ENCODE peak calls at places on chromosomes 6 and 20, in ten cellular contexts. One of them, this sample, is unnamed.

GRCh38 chr6:148593130-148593812 is 153.6 kb upstream of the UST start:
- DNase-seq in neuronal stem cell: no peak
- DNase-seq in ovary: no peak
- DNase-seq in heart left ventricle: no peak
- DNase-seq in PC-3: peak
- DNase-seq in lower lobe of right lung: peak
- DNase-seq in GM23248: peak
- DNase-seq in hepatocyte: no peak
- DNase-seq in OCI-LY7: no peak
- DNase-seq in PC-9: no peak
- DNase-seq in this sample: no peak

GRCh38 chr20:49668181-49668877 is 45.3 kb downstream of the B4GALT5 start:
- DNase-seq in heart left ventricle: peak
- DNase-seq in OCI-LY7: peak
- DNase-seq in hepatocyte: no peak
- DNase-seq in ovary: no peak
- DNase-seq in PC-3: no peak
- DNase-seq in PC-9: no peak
- DNase-seq in GM23248: no peak
- DNase-seq in lower lobe of right lung: peak
- DNase-seq in neuronal stem cell: no peak
- DNase-seq in this sample: no peak

GRCh38 chr20:4613184-4613583 is 108.5 kb upstream of the PRND start:
- DNase-seq in lower lobe of right lung: no peak
- DNase-seq in PC-3: no peak
- DNase-seq in heart left ventricle: no peak
- DNase-seq in GM23248: peak
- DNase-seq in ovary: no peak
- DNase-seq in neuronal stem cell: no peak
- DNase-seq in hepatocyte: no peak
- DNase-seq in PC-9: no peak
- DNase-seq in OCI-LY7: no peak
- DNase-seq in this sample: no peak

GRCh38 chr20:5191829-5192569 is 65.2 kb downstream of the CDS2 start:
- DNase-seq in hepatocyte: peak
- DNase-seq in OCI-LY7: peak
- DNase-seq in PC-9: peak
- DNase-seq in heart left ventricle: no peak
- DNase-seq in neuronal stem cell: peak
- DNase-seq in ovary: peak
- DNase-seq in PC-3: peak
- DNase-seq in GM23248: peak
- DNase-seq in lower lobe of right lung: no peak
- DNase-seq in this sample: no peak

GRCh38 chr6:43226192-43226851 is 3.0 kb downstream of the DNPH1 start:
- DNase-seq in ovary: no peak
- DNase-seq in lower lobe of right lung: no peak
- DNase-seq in heart left ventricle: peak
- DNase-seq in PC-9: no peak
- DNase-seq in GM23248: no peak
- DNase-seq in PC-3: no peak
- DNase-seq in neuronal stem cell: no peak
- DNase-seq in hepatocyte: no peak
- DNase-seq in OCI-LY7: no peak
- DNase-seq in this sample: no peak

GRCh38 chr6:36595168-36595818 is 1.1 kb downstream of the SRSF3 start:
- DNase-seq in OCI-LY7: peak
- DNase-seq in PC-3: peak
- DNase-seq in ovary: peak
- DNase-seq in lower lobe of right lung: no peak
- DNase-seq in heart left ventricle: no peak
- DNase-seq in hepatocyte: no peak
- DNase-seq in neuronal stem cell: no peak
- DNase-seq in PC-9: no peak
- DNase-seq in GM23248: peak
- DNase-seq in this sample: no peak

GRCh38 chr20:45612314-45612713 is 17.2 kb upstream of the WFDC10A start:
- DNase-seq in GM23248: no peak
- DNase-seq in OCI-LY7: no peak
- DNase-seq in heart left ventricle: no peak
- DNase-seq in PC-3: no peak
- DNase-seq in neuronal stem cell: no peak
- DNase-seq in ovary: no peak
- DNase-seq in lower lobe of right lung: no peak
- DNase-seq in PC-9: no peak
- DNase-seq in hepatocyte: no peak
- DNase-seq in this sample: no peak

GRCh38 chr20:38937978-38938473 is 11.8 kb downstream of the FAM83D start:
- DNase-seq in OCI-LY7: no peak
- DNase-seq in PC-3: no peak
- DNase-seq in GM23248: no peak
- DNase-seq in PC-9: no peak
- DNase-seq in heart left ventricle: no peak
- DNase-seq in ovary: no peak
- DNase-seq in hepatocyte: no peak
- DNase-seq in lower lobe of right lung: no peak
- DNase-seq in neuronal stem cell: no peak
- DNase-seq in this sample: no peak

GRCh38 chr6:39804666-39805065 is 12.5 kb downstream of the DAAM2 start:
- DNase-seq in GM23248: peak
- DNase-seq in PC-3: peak
- DNase-seq in ovary: no peak
- DNase-seq in neuronal stem cell: no peak
- DNase-seq in OCI-LY7: no peak
- DNase-seq in heart left ventricle: no peak
- DNase-seq in PC-9: no peak
- DNase-seq in hepatocyte: peak
- DNase-seq in lower lobe of right lung: no peak
- DNase-seq in this sample: no peak

GRCh38 chr6:166586424-166587156 is at the start of gene RAMACL:
- DNase-seq in ovary: no peak
- DNase-seq in OCI-LY7: peak
- DNase-seq in GM23248: no peak
- DNase-seq in PC-9: peak
- DNase-seq in lower lobe of right lung: no peak
- DNase-seq in hepatocyte: no peak
- DNase-seq in heart left ventricle: no peak
- DNase-seq in neuronal stem cell: no peak
- DNase-seq in PC-3: peak
- DNase-seq in this sample: no peak

GRCh38 chr6:138509371-138509770 is 10.1 kb upstream of the NHSL1 start:
- DNase-seq in GM23248: peak
- DNase-seq in PC-3: peak
- DNase-seq in hepatocyte: peak
- DNase-seq in ovary: no peak
- DNase-seq in OCI-LY7: peak
- DNase-seq in PC-9: peak
- DNase-seq in lower lobe of right lung: no peak
- DNase-seq in neuronal stem cell: no peak
- DNase-seq in heart left ventricle: no peak
- DNase-seq in this sample: no peak

GRCh38 chr6:114936060-114936459 is 593.2 kb upstream of the HS3ST5 start:
- DNase-seq in PC-3: no peak
- DNase-seq in PC-9: no peak
- DNase-seq in OCI-LY7: no peak
- DNase-seq in neuronal stem cell: peak
- DNase-seq in GM23248: no peak
- DNase-seq in heart left ventricle: no peak
- DNase-seq in hepatocyte: no peak
- DNase-seq in ovary: no peak
- DNase-seq in lower lobe of right lung: no peak
- DNase-seq in this sample: no peak
- H3K27ac ChIP-seq in PC-3: no peak
- H3K27ac ChIP-seq in PC-9: no peak
- H3K27ac ChIP-seq in OCI-LY7: no peak
- H3K27ac ChIP-seq in neuronal stem cell: no peak
- H3K27ac ChIP-seq in GM23248: no peak
- H3K27ac ChIP-seq in heart left ventricle: no peak
- H3K27ac ChIP-seq in hepatocyte: no peak
- H3K27ac ChIP-seq in ovary: no peak
- H3K27ac ChIP-seq in lower lobe of right lung: no peak
- H3K27ac ChIP-seq in this sample: no peak

DNA sequence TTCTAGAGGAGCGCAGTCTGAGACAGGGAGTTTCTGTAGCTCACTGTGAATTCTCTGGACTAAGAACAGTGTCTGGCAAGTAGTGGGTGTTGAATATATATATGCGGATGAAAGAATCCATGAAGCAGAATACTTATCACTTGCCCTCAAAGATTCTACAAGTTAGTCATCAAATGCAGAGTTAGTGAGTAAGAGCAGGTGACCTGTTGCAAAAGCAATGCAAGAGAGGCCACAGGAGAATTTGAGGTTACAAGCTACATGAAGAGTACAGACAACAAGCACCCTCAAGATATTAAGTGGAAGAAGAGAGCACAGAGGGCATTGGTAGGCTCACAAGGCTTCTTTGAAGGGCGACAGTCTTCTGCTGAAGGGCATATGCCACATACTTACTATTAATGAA is 103.4 kb upstream of the BTBD3 start:
- DNase-seq in PC-9: no peak
- DNase-seq in hepatocyte: no peak
- DNase-seq in OCI-LY7: no peak
- DNase-seq in neuronal stem cell: no peak
- DNase-seq in GM23248: peak
- DNase-seq in lower lobe of right lung: no peak
- DNase-seq in PC-3: peak
- DNase-seq in ovary: no peak
- DNase-seq in heart left ventricle: no peak
- DNase-seq in this sample: no peak
- H3K27ac ChIP-seq in PC-9: no peak
- H3K27ac ChIP-seq in hepatocyte: no peak
- H3K27ac ChIP-seq in OCI-LY7: no peak
- H3K27ac ChIP-seq in neuronal stem cell: no peak
- H3K27ac ChIP-seq in GM23248: peak
- H3K27ac ChIP-seq in lower lobe of right lung: no peak
- H3K27ac ChIP-seq in PC-3: no peak
- H3K27ac ChIP-seq in ovary: no peak
- H3K27ac ChIP-seq in heart left ventricle: no peak
- H3K27ac ChIP-seq in this sample: no peak

GRCh38 chr6:91137286-91137685 is 550.4 kb upstream of the MAP3K7 start:
- DNase-seq in neuronal stem cell: no peak
- DNase-seq in lower lobe of right lung: no peak
- DNase-seq in PC-9: no peak
- DNase-seq in hepatocyte: no peak
- DNase-seq in OCI-LY7: no peak
- DNase-seq in ovary: no peak
- DNase-seq in heart left ventricle: no peak
- DNase-seq in PC-3: no peak
- DNase-seq in GM23248: no peak
- DNase-seq in this sample: no peak

GRCh38 chr6:91142154-91142553 is 555.3 kb upstream of the MAP3K7 start:
- DNase-seq in PC-9: no peak
- DNase-seq in ovary: no peak
- DNase-seq in heart left ventricle: no peak
- DNase-seq in PC-3: no peak
- DNase-seq in lower lobe of right lung: no peak
- DNase-seq in neuronal stem cell: no peak
- DNase-seq in hepatocyte: no peak
- DNase-seq in GM23248: no peak
- DNase-seq in OCI-LY7: no peak
- DNase-seq in this sample: no peak

GRCh38 chr6:91135406-91135805 is 548.5 kb upstream of the MAP3K7 start:
- DNase-seq in GM23248: no peak
- DNase-seq in PC-3: no peak
- DNase-seq in heart left ventricle: no peak
- DNase-seq in OCI-LY7: no peak
- DNase-seq in lower lobe of right lung: no peak
- DNase-seq in hepatocyte: no peak
- DNase-seq in neuronal stem cell: no peak
- DNase-seq in PC-9: no peak
- DNase-seq in ovary: no peak
- DNase-seq in this sample: no peak

GRCh38 chr6:91144161-91144560 is 557.3 kb upstream of the MAP3K7 start:
- DNase-seq in neuronal stem cell: no peak
- DNase-seq in PC-3: no peak
- DNase-seq in OCI-LY7: no peak
- DNase-seq in ovary: no peak
- DNase-seq in lower lobe of right lung: no peak
- DNase-seq in heart left ventricle: no peak
- DNase-seq in PC-9: no peak
- DNase-seq in hepatocyte: no peak
- DNase-seq in GM23248: no peak
- DNase-seq in this sample: no peak

GRCh38 chr6:91141352-91141751 is 554.5 kb upstream of the MAP3K7 start:
- DNase-seq in PC-9: no peak
- DNase-seq in heart left ventricle: no peak
- DNase-seq in GM23248: no peak
- DNase-seq in lower lobe of right lung: no peak
- DNase-seq in neuronal stem cell: no peak
- DNase-seq in hepatocyte: no peak
- DNase-seq in PC-3: no peak
- DNase-seq in ovary: no peak
- DNase-seq in OCI-LY7: no peak
- DNase-seq in this sample: no peak
- H3K27ac ChIP-seq in PC-9: no peak
- H3K27ac ChIP-seq in heart left ventricle: no peak
- H3K27ac ChIP-seq in GM23248: no peak
- H3K27ac ChIP-seq in lower lobe of right lung: no peak
- H3K27ac ChIP-seq in neuronal stem cell: no peak
- H3K27ac ChIP-seq in hepatocyte: no peak
- H3K27ac ChIP-seq in PC-3: no peak
- H3K27ac ChIP-seq in ovary: no peak
- H3K27ac ChIP-seq in OCI-LY7: no peak
- H3K27ac ChIP-seq in this sample: no peak

GRCh38 chr6:157151989-157152388 is 171.3 kb downstream of the TMEM242 start:
- DNase-seq in PC-9: no peak
- DNase-seq in OCI-LY7: no peak
- DNase-seq in PC-3: peak
- DNase-seq in hepatocyte: no peak
- DNase-seq in neuronal stem cell: no peak
- DNase-seq in ovary: no peak
- DNase-seq in lower lobe of right lung: no peak
- DNase-seq in GM23248: peak
- DNase-seq in heart left ventricle: no peak
- DNase-seq in this sample: no peak

GRCh38 chr6:157151029-157151428 is 172.3 kb downstream of the TMEM242 start:
- DNase-seq in PC-9: no peak
- DNase-seq in OCI-LY7: no peak
- DNase-seq in neuronal stem cell: no peak
- DNase-seq in heart left ventricle: no peak
- DNase-seq in lower lobe of right lung: no peak
- DNase-seq in GM23248: no peak
- DNase-seq in ovary: peak
- DNase-seq in hepatocyte: no peak
- DNase-seq in PC-3: no peak
- DNase-seq in this sample: no peak

GRCh38 chr6:157145656-157146285 is 177.5 kb downstream of the TMEM242 start:
- DNase-seq in GM23248: no peak
- DNase-seq in OCI-LY7: no peak
- DNase-seq in neuronal stem cell: no peak
- DNase-seq in hepatocyte: peak
- DNase-seq in heart left ventricle: no peak
- DNase-seq in PC-3: no peak
- DNase-seq in ovary: no peak
- DNase-seq in lower lobe of right lung: no peak
- DNase-seq in PC-9: no peak
- DNase-seq in this sample: no peak

GRCh38 chr6:157150076-157150475 is 173.2 kb downstream of the TMEM242 start:
- DNase-seq in PC-9: no peak
- DNase-seq in neuronal stem cell: no peak
- DNase-seq in GM23248: peak
- DNase-seq in lower lobe of right lung: no peak
- DNase-seq in hepatocyte: no peak
- DNase-seq in heart left ventricle: no peak
- DNase-seq in ovary: no peak
- DNase-seq in PC-3: peak
- DNase-seq in OCI-LY7: no peak
- DNase-seq in this sample: no peak

GRCh38 chr6:157148391-157149323 is 174.7 kb downstream of the TMEM242 start:
- DNase-seq in neuronal stem cell: no peak
- DNase-seq in GM23248: peak
- DNase-seq in ovary: peak
- DNase-seq in hepatocyte: no peak
- DNase-seq in OCI-LY7: no peak
- DNase-seq in PC-9: peak
- DNase-seq in heart left ventricle: peak
- DNase-seq in PC-3: peak
- DNase-seq in lower lobe of right lung: no peak
- DNase-seq in this sample: no peak
- H3K27ac ChIP-seq in neuronal stem cell: no peak
- H3K27ac ChIP-seq in GM23248: peak
- H3K27ac ChIP-seq in ovary: no peak
- H3K27ac ChIP-seq in hepatocyte: no peak
- H3K27ac ChIP-seq in OCI-LY7: no peak
- H3K27ac ChIP-seq in PC-9: no peak
- H3K27ac ChIP-seq in heart left ventricle: no peak
- H3K27ac ChIP-seq in PC-3: peak
- H3K27ac ChIP-seq in lower lobe of right lung: no peak
- H3K27ac ChIP-seq in this sample: no peak

This sample was measured in iPS DF 6.9.